ENCODE peak calls at places on chromosomes 5 and 9, in four cellular contexts. One of them, this sample, is unnamed.

GRCh38 chr5:163914911-163915310 is 409.5 kb downstream of the MAT2B start:
- DNase-seq in stimulated activated CD4-positive, alpha-beta T cell treated with anti-CD3 and anti-CD28 coated beads, Interleukin-1b, Interleukin-23, amount 100 ng/mL, for 1 hour: no peak
- DNase-seq in Peyer's patch: peak
- DNase-seq in anterior cingulate cortex: no peak
- DNase-seq in this sample: no peak

GRCh38 chr5:53425598-53426516 is 54.6 kb upstream of the FST start:
- DNase-seq in Peyer's patch: no peak
- DNase-seq in stimulated activated CD4-positive, alpha-beta T cell treated with anti-CD3 and anti-CD28 coated beads, Interleukin-1b, Interleukin-23, amount 100 ng/mL, for 1 hour: no peak
- DNase-seq in anterior cingulate cortex: no peak
- DNase-seq in this sample: peak

GRCh38 chr5:51416149-51416548 is 32.9 kb downstream of the ISL1 start:
- DNase-seq in Peyer's patch: no peak
- DNase-seq in stimulated activated CD4-positive, alpha-beta T cell treated with anti-CD3 and anti-CD28 coated beads, Interleukin-1b, Interleukin-23, amount 100 ng/mL, for 1 hour: no peak
- DNase-seq in anterior cingulate cortex: no peak
- DNase-seq in this sample: no peak

GRCh38 chr5:5277118-5277517 is 137.0 kb downstream of the ADAMTS16 start:
- DNase-seq in Peyer's patch: no peak
- DNase-seq in anterior cingulate cortex: no peak
- DNase-seq in stimulated activated CD4-positive, alpha-beta T cell treated with anti-CD3 and anti-CD28 coated beads, Interleukin-1b, Interleukin-23, amount 100 ng/mL, for 1 hour: no peak
- DNase-seq in this sample: no peak

GRCh38 chr9:17635115-17635890 is 56.4 kb downstream of the SH3GL2 start:
- DNase-seq in stimulated activated CD4-positive, alpha-beta T cell treated with anti-CD3 and anti-CD28 coated beads, Interleukin-1b, Interleukin-23, amount 100 ng/mL, for 1 hour: no peak
- DNase-seq in Peyer's patch: no peak
- DNase-seq in anterior cingulate cortex: no peak
- DNase-seq in this sample: no peak

GRCh38 chr9:6873862-6874261 is 116.1 kb downstream of the KDM4C start:
- DNase-seq in anterior cingulate cortex: no peak
- DNase-seq in Peyer's patch: no peak
- DNase-seq in stimulated activated CD4-positive, alpha-beta T cell treated with anti-CD3 and anti-CD28 coated beads, Interleukin-1b, Interleukin-23, amount 100 ng/mL, for 1 hour: no peak
- DNase-seq in this sample: peak

GRCh38 chr9:21994996-21995651 is 533 bp downstream of the CDKN2B-AS1 start:
- DNase-seq in stimulated activated CD4-positive, alpha-beta T cell treated with anti-CD3 and anti-CD28 coated beads, Interleukin-1b, Interleukin-23, amount 100 ng/mL, for 1 hour: no peak
- DNase-seq in anterior cingulate cortex: no peak
- DNase-seq in Peyer's patch: peak
- DNase-seq in this sample: peak

GRCh38 chr5:119409235-119409815 is 43.0 kb upstream of the HSD17B4 start:
- DNase-seq in Peyer's patch: no peak
- DNase-seq in stimulated activated CD4-positive, alpha-beta T cell treated with anti-CD3 and anti-CD28 coated beads, Interleukin-1b, Interleukin-23, amount 100 ng/mL, for 1 hour: no peak
- DNase-seq in anterior cingulate cortex: no peak
- DNase-seq in this sample: no peak

GRCh38 chr5:35856186-35857003 is at the start of gene IL7R:
- DNase-seq in stimulated activated CD4-positive, alpha-beta T cell treated with anti-CD3 and anti-CD28 coated beads, Interleukin-1b, Interleukin-23, amount 100 ng/mL, for 1 hour: no peak
- DNase-seq in Peyer's patch: no peak
- DNase-seq in anterior cingulate cortex: no peak
- DNase-seq in this sample: no peak

GRCh38 chr5:138632900-138633489 is 57.8 kb upstream of the HSPA9 start:
- DNase-seq in anterior cingulate cortex: peak
- DNase-seq in stimulated activated CD4-positive, alpha-beta T cell treated with anti-CD3 and anti-CD28 coated beads, Interleukin-1b, Interleukin-23, amount 100 ng/mL, for 1 hour: no peak
- DNase-seq in Peyer's patch: peak
- DNase-seq in this sample: peak

GRCh38 chr9:130908129-130908877 is 11.7 kb upstream of the QRFP start:
- DNase-seq in anterior cingulate cortex: no peak
- DNase-seq in stimulated activated CD4-positive, alpha-beta T cell treated with anti-CD3 and anti-CD28 coated beads, Interleukin-1b, Interleukin-23, amount 100 ng/mL, for 1 hour: no peak
- DNase-seq in Peyer's patch: no peak
- DNase-seq in this sample: no peak

GRCh38 chr9:87497604-87498045 is at the start of gene DAPK1:
- DNase-seq in Peyer's patch: peak
- DNase-seq in stimulated activated CD4-positive, alpha-beta T cell treated with anti-CD3 and anti-CD28 coated beads, Interleukin-1b, Interleukin-23, amount 100 ng/mL, for 1 hour: no peak
- DNase-seq in anterior cingulate cortex: no peak
- DNase-seq in this sample: peak

GRCh38 chr9:85200726-85201402 is 531.3 kb downstream of the NTRK2 start:
- DNase-seq in Peyer's patch: no peak
- DNase-seq in anterior cingulate cortex: no peak
- DNase-seq in stimulated activated CD4-positive, alpha-beta T cell treated with anti-CD3 and anti-CD28 coated beads, Interleukin-1b, Interleukin-23, amount 100 ng/mL, for 1 hour: no peak
- DNase-seq in this sample: no peak

GRCh38 chr5:1016476-1016875 is 7.9 kb downstream of the NKD2 start:
- DNase-seq in stimulated activated CD4-positive, alpha-beta T cell treated with anti-CD3 and anti-CD28 coated beads, Interleukin-1b, Interleukin-23, amount 100 ng/mL, for 1 hour: no peak
- DNase-seq in anterior cingulate cortex: no peak
- DNase-seq in Peyer's patch: no peak
- DNase-seq in this sample: no peak

GRCh38 chr9:110256392-110257096 is at the start of gene TXN:
- DNase-seq in anterior cingulate cortex: peak
- DNase-seq in Peyer's patch: peak
- DNase-seq in stimulated activated CD4-positive, alpha-beta T cell treated with anti-CD3 and anti-CD28 coated beads, Interleukin-1b, Interleukin-23, amount 100 ng/mL, for 1 hour: peak
- DNase-seq in this sample: peak

GRCh38 chr5:5418764-5419163 is 3.7 kb upstream of the ICE1 start:
- DNase-seq in Peyer's patch: peak
- DNase-seq in stimulated activated CD4-positive, alpha-beta T cell treated with anti-CD3 and anti-CD28 coated beads, Interleukin-1b, Interleukin-23, amount 100 ng/mL, for 1 hour: no peak
- DNase-seq in anterior cingulate cortex: no peak
- DNase-seq in this sample: no peak

GRCh38 chr5:132215329-132215728 is 12.3 kb downstream of the P4HA2 start:
- DNase-seq in stimulated activated CD4-positive, alpha-beta T cell treated with anti-CD3 and anti-CD28 coated beads, Interleukin-1b, Interleukin-23, amount 100 ng/mL, for 1 hour: no peak
- DNase-seq in anterior cingulate cortex: peak
- DNase-seq in Peyer's patch: peak
- DNase-seq in this sample: peak

GRCh38 chr5:132283423-132284043 is 10.7 kb upstream of the SLC22A4 start:
- DNase-seq in stimulated activated CD4-positive, alpha-beta T cell treated with anti-CD3 and anti-CD28 coated beads, Interleukin-1b, Interleukin-23, amount 100 ng/mL, for 1 hour: no peak
- DNase-seq in Peyer's patch: no peak
- DNase-seq in anterior cingulate cortex: no peak
- DNase-seq in this sample: no peak

GRCh38 chr5:171945066-171945465 is 61.4 kb downstream of the FBXW11 start:
- DNase-seq in stimulated activated CD4-positive, alpha-beta T cell treated with anti-CD3 and anti-CD28 coated beads, Interleukin-1b, Interleukin-23, amount 100 ng/mL, for 1 hour: no peak
- DNase-seq in Peyer's patch: no peak
- DNase-seq in anterior cingulate cortex: no peak
- DNase-seq in this sample: no peak

GRCh38 chr9:2289234-2289755 is 274.1 kb downstream of the SMARCA2 start:
- DNase-seq in anterior cingulate cortex: no peak
- DNase-seq in Peyer's patch: no peak
- DNase-seq in stimulated activated CD4-positive, alpha-beta T cell treated with anti-CD3 and anti-CD28 coated beads, Interleukin-1b, Interleukin-23, amount 100 ng/mL, for 1 hour: no peak
- DNase-seq in this sample: no peak

GRCh38 chr5:57986746-57987145 is 473.1 kb downstream of the PLK2 start:
- DNase-seq in stimulated activated CD4-positive, alpha-beta T cell treated with anti-CD3 and anti-CD28 coated beads, Interleukin-1b, Interleukin-23, amount 100 ng/mL, for 1 hour: no peak
- DNase-seq in Peyer's patch: no peak
- DNase-seq in anterior cingulate cortex: peak
- DNase-seq in this sample: no peak

GRCh38 chr9:135220601-135221575 is 133.4 kb downstream of the OLFM1 start:
- DNase-seq in anterior cingulate cortex: no peak
- DNase-seq in stimulated activated CD4-positive, alpha-beta T cell treated with anti-CD3 and anti-CD28 coated beads, Interleukin-1b, Interleukin-23, amount 100 ng/mL, for 1 hour: no peak
- DNase-seq in Peyer's patch: no peak
- DNase-seq in this sample: no peak

GRCh38 chr5:127766556-127767335 is 63.6 kb downstream of the CCDC192 start:
- DNase-seq in stimulated activated CD4-positive, alpha-beta T cell treated with anti-CD3 and anti-CD28 coated beads, Interleukin-1b, Interleukin-23, amount 100 ng/mL, for 1 hour: no peak
- DNase-seq in Peyer's patch: no peak
- DNase-seq in anterior cingulate cortex: no peak
- DNase-seq in this sample: no peak

GRCh38 chr5:316210-317085 is 5.1 kb upstream of the AHRR start:
- DNase-seq in anterior cingulate cortex: no peak
- DNase-seq in stimulated activated CD4-positive, alpha-beta T cell treated with anti-CD3 and anti-CD28 coated beads, Interleukin-1b, Interleukin-23, amount 100 ng/mL, for 1 hour: no peak
- DNase-seq in Peyer's patch: no peak
- DNase-seq in this sample: no peak

GRCh38 chr9:110016340-110016739 is 191.6 kb downstream of the C9orf152 start:
- DNase-seq in anterior cingulate cortex: no peak
- DNase-seq in Peyer's patch: no peak
- DNase-seq in stimulated activated CD4-positive, alpha-beta T cell treated with anti-CD3 and anti-CD28 coated beads, Interleukin-1b, Interleukin-23, amount 100 ng/mL, for 1 hour: no peak
- DNase-seq in this sample: no peak

GRCh38 chr5:173303878-173304590 is 24.2 kb downstream of the STC2 start:
- DNase-seq in anterior cingulate cortex: no peak
- DNase-seq in Peyer's patch: no peak
- DNase-seq in stimulated activated CD4-positive, alpha-beta T cell treated with anti-CD3 and anti-CD28 coated beads, Interleukin-1b, Interleukin-23, amount 100 ng/mL, for 1 hour: no peak
- DNase-seq in this sample: no peak

GRCh38 chr9:77132991-77133390 is 44.3 kb upstream of the VPS13A start:
- DNase-seq in anterior cingulate cortex: no peak
- DNase-seq in stimulated activated CD4-positive, alpha-beta T cell treated with anti-CD3 and anti-CD28 coated beads, Interleukin-1b, Interleukin-23, amount 100 ng/mL, for 1 hour: no peak
- DNase-seq in Peyer's patch: no peak
- DNase-seq in this sample: no peak

GRCh38 chr9:128927731-128928411 is 7.1 kb downstream of the PHYHD1 start:
- DNase-seq in stimulated activated CD4-positive, alpha-beta T cell treated with anti-CD3 and anti-CD28 coated beads, Interleukin-1b, Interleukin-23, amount 100 ng/mL, for 1 hour: no peak
- DNase-seq in anterior cingulate cortex: no peak
- DNase-seq in Peyer's patch: peak
- DNase-seq in this sample: no peak

GRCh38 chr5:1204693-1205242 is 3.4 kb downstream of the SLC6A19 start:
- DNase-seq in anterior cingulate cortex: no peak
- DNase-seq in stimulated activated CD4-positive, alpha-beta T cell treated with anti-CD3 and anti-CD28 coated beads, Interleukin-1b, Interleukin-23, amount 100 ng/mL, for 1 hour: no peak
- DNase-seq in Peyer's patch: no peak
- DNase-seq in this sample: no peak

This sample was measured in globus pallidus.